ENCODE peak calls at places on chromosomes 12 and 14, in four cellular contexts. K, H, W and A are unnamed samples.

GRCh38 chr12:91316161-91316759 is 133.6 kb upstream of the DCN start:
- DNase-seq in K (no peak), H (no peak), W (peak; percentile 11), A (no peak)

GRCh38 chr12:93595336-93595735 is 22.9 kb downstream of the SOCS2 start:
- DNase-seq in K (no peak), H (no peak), W (no peak), A (no peak)

GRCh38 chr12:55824726-55825125 is 4.7 kb downstream of the DNAJC14 start:
- DNase-seq in K (no peak), H (no peak), W (no peak), A (no peak)

GRCh38 chr12:62909340-62909739 is 25.6 kb downstream of the PPM1H start:
- DNase-seq in K (no peak), H (no peak), W (no peak), A (no peak)

GRCh38 chr12:110035534-110036104 is 12.7 kb downstream of the C12orf76 start:
- DNase-seq in K (no peak), H (no peak), W (no peak), A (peak; percentile 67)

GRCh38 chr14:68797180-68797670 is 4.4 kb upstream of the ZFP36L1 start:
- DNase-seq in K (no peak), H (peak; percentile 41), W (no peak), A (no peak)

GRCh38 chr12:89492883-89493282 is 31.7 kb downstream of the GALNT4 start:
- DNase-seq in K (no peak), H (no peak), W (no peak), A (peak; percentile 83)

GRCh38 chr14:78697341-78697740 is 527.2 kb downstream of the NRXN3 start:
- DNase-seq in K (peak; percentile 7), H (no peak), W (peak; percentile 26), A (peak; percentile 6)

GRCh38 chr14:69043007-69043444 is 63.9 kb upstream of the ACTN1 start:
- DNase-seq in K (no peak), H (no peak), W (no peak), A (no peak)

DNA sequence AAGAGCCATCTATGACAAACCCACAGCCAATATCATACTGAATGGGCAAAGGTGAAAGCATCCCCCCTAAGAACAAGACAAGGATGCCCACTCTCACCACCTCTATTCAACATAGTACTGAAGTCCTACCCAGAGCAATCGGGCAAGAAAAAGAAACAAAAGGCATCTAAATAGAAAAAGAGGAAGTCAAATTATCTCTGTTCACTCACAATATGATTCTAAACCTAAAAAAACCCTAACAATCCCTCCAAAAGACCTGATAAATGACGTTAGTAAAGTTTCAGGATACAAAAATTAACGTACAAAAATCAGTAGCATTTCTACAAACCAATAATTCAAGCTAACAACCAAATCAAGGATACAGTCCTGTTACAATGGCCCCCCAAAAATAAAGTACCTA is 26.9 kb downstream of the MDM1 start:
- DNase-seq in K (no peak), H (no peak), W (no peak), A (no peak)
- TF ChIP-seq MAZ in K (no peak), H (no peak), W (no peak), A (no peak)

GRCh38 chr14:94367347-94367746 is 21.1 kb downstream of the SERPINA1 start:
- DNase-seq in K (no peak), H (no peak), W (no peak), A (no peak)
- TF ChIP-seq MAZ in K (no peak), H (no peak), W (no peak), A (no peak)

GRCh38 chr12:130825771-130826150 is 13.3 kb downstream of the STX2 start:
- DNase-seq in K (no peak), H (peak; percentile 63), W (no peak), A (no peak)

GRCh38 chr12:130829391-130830245 is 9.4 kb downstream of the STX2 start:
- DNase-seq in K (no peak), H (no peak), W (no peak), A (no peak)

GRCh38 chr12:130827432-130827831 is 11.6 kb downstream of the STX2 start:
- DNase-seq in K (no peak), H (no peak), W (no peak), A (no peak)

GRCh38 chr12:130828895-130829294 is 10.2 kb downstream of the STX2 start:
- DNase-seq in K (no peak), H (no peak), W (no peak), A (no peak)

GRCh38 chr12:130826151-130826801 is 12.8 kb downstream of the STX2 start:
- DNase-seq in K (peak; percentile 53), H (peak; percentile 87), W (peak; percentile 69), A (peak; percentile 33)
- TF ChIP-seq MAZ in K (no peak), H (peak; percentile 80), W (no peak), A (no peak)

GRCh38 chr14:34322940-34323418 is 139.1 kb downstream of the SPTSSA start:
- DNase-seq in K (peak; percentile 59), H (peak; percentile 52), W (peak; percentile 46), A (peak; percentile 87)

GRCh38 chr14:34318014-34318413 is 144.0 kb downstream of the SPTSSA start:
- DNase-seq in K (no peak), H (no peak), W (no peak), A (no peak)
- TF ChIP-seq MAZ in K (no peak), H (no peak), W (no peak), A (no peak)

GRCh38 chr14:21039585-21040369 is 2.4 kb upstream of the RNASE7 start:
- DNase-seq in K (peak; percentile 66), H (no peak), W (peak; percentile 67), A (peak; percentile 85)
- TF ChIP-seq MAZ in K (no peak), H (no peak), W (no peak), A (no peak)

GRCh38 chr12:53561590-53561953 is 54.3 kb upstream of the NPFF start:
- DNase-seq in K (peak; percentile 75), H (no peak), W (peak; percentile 92), A (peak; percentile 56)
- TF ChIP-seq MAZ in K (no peak), H (no peak), W (no peak), A (no peak)

GRCh38 chr12:124527861-124528561 is 39.4 kb downstream of the NCOR2 start:
- DNase-seq in K (no peak), H (no peak), W (no peak), A (no peak)
- TF ChIP-seq MAZ in K (no peak), H (no peak), W (no peak), A (no peak)

GRCh38 chr12:57524814-57525614 is 2.4 kb downstream of the MBD6 start:
- DNase-seq in K (no peak), H (peak; percentile 40), W (no peak), A (no peak)
- TF ChIP-seq MAZ in K (no peak), H (peak; percentile 34), W (no peak), A (no peak)

GRCh38 chr12:46276756-46277155 is 7.9 kb upstream of the SLC38A1 start:
- DNase-seq in K (no peak), H (no peak), W (no peak), A (no peak)
- TF ChIP-seq MAZ in K (no peak), H (no peak), W (no peak), A (no peak)